ENCODE peak calls at places on chromosomes 11 and 22, in eight cellular contexts. M is Peyer's patch; F is GM23248; U is colonic mucosa; X is cardiac muscle cell; R is CD4-positive, alpha-beta T cell; G is neuronal stem cell; O is psoas muscle. I is an unnamed sample. For H3K27me3 and H3K9me3, the result is how much of the 10 kb centered on the place peaks cover.

GRCh38 chr11:65826972-65827773 is 6.6 kb upstream of the SNX32 start:
- DNase-seq in X (no peak), F (no peak), R (no peak), U (no peak), G (no peak), O (no peak), M (no peak), I (no peak)

GRCh38 chr11:80873309-80873999 is 1432.6 kb upstream of the TENM4 start:
- DNase-seq in R (no peak), O (no peak), G (no peak), F (peak), X (peak), M (no peak), U (no peak), I (no peak)

GRCh38 chr22:28112548-28113043 is 193.5 kb upstream of the PITPNB start:
- DNase-seq in M (no peak), F (peak), G (peak), X (peak), U (no peak), O (peak), R (no peak), I (no peak)

GRCh38 chr22:41830174-41830573 is 2.7 kb upstream of the SREBF2 start:
- DNase-seq in X (no peak), U (no peak), G (no peak), F (peak), M (no peak), R (no peak), O (no peak), I (no peak)

GRCh38 chr11:121634889-121635288 is 182.1 kb upstream of the SORL1-AS1 start:
- DNase-seq in G (no peak), M (no peak), F (peak), U (no peak), O (no peak), X (peak), R (no peak), I (no peak)

GRCh38 chr22:26461188-26461810 is 22.3 kb downstream of the HPS4 start:
- DNase-seq in X (peak), M (peak), G (peak), F (peak), O (peak), U (peak), R (peak), I (no peak)

GRCh38 chr11:10149553-10149952 is 144.5 kb downstream of the SBF2 start:
- DNase-seq in U (no peak), M (no peak), G (no peak), O (no peak), R (no peak), X (no peak), F (no peak), I (no peak)

GRCh38 chr11:116219171-116219635 is 553.6 kb downstream of the BUD13 start:
- DNase-seq in O (no peak), M (no peak), F (no peak), U (no peak), R (no peak), X (no peak), G (no peak), I (no peak)

GRCh38 chr11:45664376-45665205 is 831 bp downstream of the CHST1 start:
- DNase-seq in U (no peak), X (no peak), M (no peak), O (no peak), G (no peak), F (no peak), R (no peak), I (no peak)

GRCh38 chr22:30909306-30909705 is 59.3 kb downstream of the MORC2 start:
- DNase-seq in O (no peak), U (no peak), R (no peak), M (no peak), X (no peak), F (no peak), G (no peak), I (no peak)

GRCh38 chr11:72759468-72759867 is 7.3 kb upstream of the ARAP1 start:
- DNase-seq in U (no peak), R (no peak), F (no peak), M (no peak), G (no peak), X (no peak), O (no peak), I (no peak)

GRCh38 chr11:76919887-76920746 is 59.4 kb downstream of the ACER3 start:
- DNase-seq in O (peak), G (peak), U (peak), M (peak), X (peak), F (peak), R (peak), I (peak)

GRCh38 chr11:78266451-78266850 is 77.7 kb downstream of the USP35 start:
- DNase-seq in R (no peak), X (no peak), G (no peak), M (no peak), U (no peak), F (no peak), O (no peak), I (no peak)

GRCh38 chr11:120547301-120547700 is 35.8 kb downstream of the GRIK4 start:
- DNase-seq in U (no peak), G (no peak), O (no peak), X (peak), M (no peak), F (peak), R (no peak), I (no peak)

GRCh38 chr22:19742160-19743066 is 18.2 kb upstream of the TBX1 start:
- DNase-seq in X (no peak), M (no peak), O (no peak), U (no peak), G (no peak), R (no peak), F (no peak), I (no peak)

GRCh38 chr22:32206774-32207758 is 2.2 kb upstream of the RFPL2 start:
- DNase-seq in X (peak), R (peak), O (no peak), U (peak), F (peak), M (no peak), G (no peak), I (no peak)

GRCh38 chr11:65546217-65546958 is 11.8 kb downstream of the LTBP3 start:
- DNase-seq in M (peak), O (peak), G (peak), F (no peak), X (no peak), U (peak), R (peak), I (peak)

GRCh38 chr22:31625661-31626426 is 36.2 kb downstream of the PISD start:
- DNase-seq in F (peak), X (peak), M (no peak), G (peak), U (peak), O (peak), R (no peak), I (no peak)

GRCh38 chr11:30861506-30861905 is 275.4 kb upstream of the MPPED2 start:
- DNase-seq in G (no peak), X (no peak), O (no peak), R (no peak), U (no peak), M (no peak), F (no peak), I (no peak)

GRCh38 chr11:65558002-65558784 is at the start of gene LTBP3:
- DNase-seq in G (no peak), U (peak), O (peak), X (peak), R (peak), M (peak), F (peak), I (peak)

DNA sequence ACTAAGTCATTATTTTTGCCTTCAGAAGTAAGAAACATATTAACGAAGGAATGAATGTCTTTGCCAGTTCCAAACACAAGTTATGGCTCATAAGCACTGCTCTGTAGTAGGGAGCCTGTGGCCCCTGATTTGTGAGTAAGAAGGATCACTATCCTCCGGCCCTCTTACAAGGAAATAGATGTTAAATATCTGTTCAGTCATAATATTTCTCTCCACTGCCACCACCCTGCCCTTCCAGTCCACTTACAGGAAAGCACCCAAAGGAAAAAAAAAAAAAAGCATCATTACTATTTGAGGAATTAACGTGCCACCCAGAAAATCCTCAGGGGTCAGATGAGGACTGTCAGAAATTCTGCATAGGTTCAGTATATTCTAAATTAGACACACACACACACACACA is 123.4 kb downstream of the ETS1 start:
- DNase-seq in M (no peak), X (no peak), R (no peak), U (no peak), O (no peak), G (no peak), F (no peak), I (no peak)
- H3K27ac ChIP-seq in M (peak), X (no peak), R (peak), U (peak), O (no peak), G (no peak), F (peak), I (peak)

GRCh38 chr22:46238541-46238940 is 11.6 kb downstream of the CDPF1 start:
- DNase-seq in U (no peak), M (no peak), O (no peak), F (no peak), R (no peak), G (no peak), X (no peak), I (no peak)
- H3K27me3 ChIP-seq in U (under half), M (under half), O (under half), F (under half), R (under half), G (under half), X (under half), I (under half)

DNA sequence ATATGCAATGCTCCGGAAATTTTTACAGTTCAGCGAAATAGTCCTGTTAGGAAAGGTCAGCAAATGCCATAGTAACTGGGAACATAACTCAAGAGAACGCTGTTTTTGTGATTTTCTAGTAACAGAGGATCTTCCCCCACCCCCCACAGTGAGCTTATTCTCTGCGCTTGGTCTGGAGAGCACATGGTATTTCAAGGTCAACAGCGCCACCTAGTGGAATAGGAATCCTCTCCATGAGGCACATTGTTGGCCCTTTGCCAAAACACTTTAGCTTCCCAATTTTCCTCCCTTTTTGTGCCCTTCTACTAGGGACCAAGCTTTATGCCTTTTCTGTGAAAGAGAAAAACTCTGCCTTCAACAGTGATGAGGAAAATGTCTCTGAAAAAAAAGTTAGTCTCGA is 13.2 kb upstream of the OR4C12 start:
- DNase-seq in X (peak), F (peak), U (peak), G (no peak), M (no peak), R (no peak), O (no peak), I (peak)
- H3K9me3 ChIP-seq in X (under half), F (under half), U (under half), G (under half), M (under half), R (under half), O (under half), I (under half)

DNA sequence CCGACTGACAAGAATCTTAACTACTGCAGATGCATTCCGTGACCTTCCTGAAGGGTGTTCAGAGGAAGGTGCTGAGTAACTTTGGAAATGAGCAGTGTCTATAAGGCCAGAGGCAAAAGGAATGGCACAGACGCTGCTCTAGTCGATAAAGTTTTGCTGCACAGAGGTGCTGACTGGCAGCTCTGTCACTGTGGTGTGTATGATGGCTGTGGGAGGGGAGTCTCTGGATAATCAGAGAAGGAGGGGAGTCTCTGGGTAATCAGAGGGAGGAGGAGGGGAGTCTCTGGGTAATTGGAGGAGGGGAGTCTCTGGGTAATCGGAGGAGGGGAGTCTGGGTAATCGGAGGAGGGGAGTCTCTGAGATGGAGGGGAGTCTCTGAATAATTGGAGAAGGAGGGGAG is 18.4 kb downstream of the PTDSS2 start:
- DNase-seq in G (no peak), M (no peak), X (no peak), O (peak), F (no peak), U (no peak), R (no peak), I (no peak)
- H3K27ac ChIP-seq in G (no peak), M (peak), X (peak), O (peak), F (peak), U (no peak), R (no peak), I (no peak)

GRCh38 chr22:38718414-38718813 is 12.7 kb downstream of the GTPBP1 start:
- DNase-seq in X (peak), G (no peak), O (peak), F (peak), R (no peak), U (peak), M (no peak), I (no peak)
- H3K27me3 ChIP-seq in X (under half), G (under half), O (under half), F (under half), R (under half), U (under half), M (under half), I (under half)

GRCh38 chr11:130201026-130201425 is 41.4 kb downstream of the ST14 start:
- DNase-seq in R (no peak), M (no peak), X (no peak), O (no peak), G (no peak), U (no peak), F (no peak), I (no peak)
- H3K9me3 ChIP-seq in R (under half), M (under half), X (under half), O (under half), G (under half), U (under half), F (under half), I (under half)

I was measured in CD4-positive, alpha-beta memory T cell.